ENCODE peak calls at places on chromosome 10, in eight cellular contexts. R is K562, L is upper lobe of left lung, N is spleen, X is SK-N-SH, E is suprapubic skin, H is transverse colon, B is HCT116. A is an unnamed sample.

GRCh38 chr10:1978593-1978992 is 241.3 kb upstream of the ADARB2 start:
- DNase-seq in E (no peak), X (no peak), B (no peak), L (no peak), H (no peak), R (no peak), N (no peak), A (no peak)

GRCh38 chr10:116255931-116256748 is 16.9 kb downstream of the GFRA1 start:
- DNase-seq in B (no peak), L (no peak), H (no peak), R (no peak), X (no peak), N (no peak), E (no peak), A (no peak)

GRCh38 chr10:13883843-13884444 is 297.2 kb downstream of the PRPF18 start:
- DNase-seq in E (no peak), B (no peak), R (no peak), H (no peak), L (no peak), N (no peak), X (no peak), A (no peak)

GRCh38 chr10:26485150-26485941 is 47.2 kb downstream of the APBB1IP start:
- DNase-seq in X (no peak), N (no peak), B (no peak), L (no peak), E (no peak), R (no peak), H (no peak), A (no peak)

GRCh38 chr10:30039567-30039966 is 19.8 kb downstream of the JCAD start:
- DNase-seq in N (no peak), H (no peak), E (no peak), B (no peak), X (peak), R (no peak), L (peak), A (no peak)

GRCh38 chr10:67725567-67725966 is 29.6 kb upstream of the CTNNA3 start:
- DNase-seq in N (no peak), B (no peak), R (no peak), E (no peak), X (no peak), H (no peak), L (no peak), A (no peak)

GRCh38 chr10:16386855-16387254 is 50.0 kb upstream of the PTER start:
- DNase-seq in X (no peak), R (no peak), B (no peak), L (no peak), E (no peak), H (no peak), N (no peak), A (no peak)

GRCh38 chr10:75487087-75487784 is 55.8 kb downstream of the LRMDA start:
- DNase-seq in R (no peak), N (no peak), B (no peak), L (no peak), H (no peak), E (no peak), X (no peak), A (no peak)

GRCh38 chr10:73887038-73888015 is 13.0 kb upstream of the CAMK2G start:
- DNase-seq in X (peak), N (no peak), L (peak), R (no peak), B (peak), E (peak), H (peak), A (no peak)

GRCh38 chr10:126240483-126240882 is 147.8 kb downstream of the ADAM12 start:
- DNase-seq in N (no peak), R (no peak), X (no peak), E (no peak), H (no peak), L (no peak), B (no peak), A (no peak)

GRCh38 chr10:44385726-44386438 is 985 bp upstream of the CXCL12 start:
- DNase-seq in N (peak), B (no peak), H (no peak), X (peak), E (peak), L (peak), R (no peak), A (no peak)

GRCh38 chr10:111338798-111339197 is 262.0 kb downstream of the ADRA2A start:
- DNase-seq in X (no peak), H (peak), B (no peak), R (no peak), E (no peak), N (no peak), L (no peak), A (peak)

GRCh38 chr10:13858709-13859108 is 271.9 kb downstream of the PRPF18 start:
- DNase-seq in B (no peak), N (no peak), H (no peak), E (no peak), X (no peak), L (no peak), R (no peak), A (no peak)

GRCh38 chr10:3783721-3784432 is 1.1 kb downstream of the KLF6 start:
- DNase-seq in B (no peak), E (no peak), N (no peak), L (no peak), R (no peak), H (peak), X (peak), A (no peak)

GRCh38 chr10:17025444-17026295 is 103.9 kb downstream of the CUBN start:
- DNase-seq in B (peak), R (no peak), X (peak), H (peak), N (no peak), L (no peak), E (no peak), A (no peak)

GRCh38 chr10:132035476-132035875 is 30.3 kb upstream of the JAKMIP3 start:
- DNase-seq in L (no peak), X (no peak), R (no peak), H (no peak), B (no peak), N (peak), E (no peak), A (no peak)

GRCh38 chr10:5464521-5464920 is 34.8 kb downstream of the CALML5 start:
- DNase-seq in N (no peak), X (no peak), B (no peak), R (no peak), L (no peak), E (no peak), H (no peak), A (no peak)

GRCh38 chr10:47022311-47023131 is 111.3 kb downstream of the PTPN20 start:
- DNase-seq in B (no peak), R (no peak), L (peak), X (no peak), N (peak), H (no peak), E (peak), A (no peak)

GRCh38 chr10:14405076-14406065 is 74.6 kb upstream of the FRMD4A start:
- DNase-seq in E (no peak), R (no peak), H (no peak), L (no peak), X (no peak), N (no peak), B (no peak), A (no peak)

GRCh38 chr10:60433684-60434083 is 44.0 kb upstream of the ANK3 start:
- DNase-seq in E (no peak), X (no peak), R (no peak), L (no peak), N (no peak), H (no peak), B (no peak), A (no peak)

GRCh38 chr10:80760914-80761371 is 223.2 kb downstream of the SH2D4B start:
- DNase-seq in X (no peak), B (no peak), N (no peak), R (no peak), L (no peak), H (no peak), E (no peak), A (no peak)

GRCh38 chr10:42970451-42971250 is 106.2 kb upstream of the RET start:
- DNase-seq in H (no peak), E (peak), X (peak), L (no peak), R (no peak), B (no peak), N (peak), A (no peak)

GRCh38 chr10:94225589-94225988 is 137.2 kb downstream of the NOC3L start:
- DNase-seq in B (no peak), X (no peak), H (no peak), R (no peak), N (no peak), L (no peak), E (no peak), A (no peak)

DNA sequence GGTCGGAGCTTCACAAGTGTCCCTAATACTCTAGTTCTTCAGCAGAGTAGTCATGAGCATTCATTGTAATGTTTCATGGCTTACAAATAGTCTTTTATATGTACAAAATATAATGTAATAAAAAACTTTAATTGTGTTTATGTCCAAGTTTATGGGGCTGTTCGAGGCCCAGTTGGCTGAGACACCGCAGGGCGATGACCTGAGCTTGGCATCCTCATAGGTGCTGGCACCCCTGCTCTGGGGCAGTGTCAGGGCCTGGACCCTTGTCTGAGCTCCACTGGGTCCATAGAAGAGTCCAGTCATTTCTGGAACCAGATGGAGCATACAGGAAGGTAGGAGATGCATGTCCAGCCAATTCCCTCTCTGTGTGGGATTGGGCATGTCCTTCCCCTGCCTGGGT is 12.9 kb upstream of the ZMIZ1 start:
- DNase-seq in X (peak), R (no peak), H (no peak), N (peak), L (no peak), B (no peak), E (peak), A (no peak)
- TF ChIP-seq POLR2AphosphoS5 in X (no peak), R (no peak), H (no peak), N (no peak), L (no peak), B (no peak), E (no peak), A (no peak)

GRCh38 chr10:92241501-92241900 is 49.4 kb downstream of the CPEB3 start:
- DNase-seq in H (no peak), X (no peak), E (no peak), N (no peak), L (no peak), B (no peak), R (no peak), A (no peak)

GRCh38 chr10:92240289-92241157 is 50.4 kb downstream of the CPEB3 start:
- DNase-seq in B (no peak), L (no peak), R (peak), N (peak), H (peak), X (peak), E (peak), A (no peak)

GRCh38 chr10:92239600-92240288 is 51.1 kb downstream of the CPEB3 start:
- DNase-seq in N (peak), R (no peak), L (peak), X (peak), E (peak), B (no peak), H (peak), A (peak)

GRCh38 chr10:92242380-92242779 is 48.5 kb downstream of the CPEB3 start:
- DNase-seq in H (no peak), X (no peak), N (no peak), E (no peak), R (no peak), B (no peak), L (no peak), A (no peak)

DNA sequence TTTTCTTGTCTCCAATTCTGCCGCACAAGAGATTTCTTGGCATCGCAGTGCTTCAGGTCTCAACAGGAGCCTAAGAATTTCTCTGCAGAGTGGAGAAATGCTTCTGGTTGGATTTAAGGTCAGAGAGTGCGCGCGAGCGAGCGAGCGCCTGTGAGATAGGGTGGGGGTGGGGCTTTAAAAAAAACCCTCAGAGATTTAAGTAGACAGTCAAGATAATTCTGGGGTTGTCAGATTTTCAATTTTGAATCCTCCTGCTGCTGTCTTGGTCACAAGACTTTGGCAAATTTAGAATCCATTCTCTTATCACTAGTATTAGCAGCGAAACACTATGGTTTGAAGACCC is 49.7 kb downstream of the CPEB3 start:
- DNase-seq in N (no peak), B (no peak), X (peak), E (no peak), H (peak), L (no peak), R (peak), A (no peak)
- TF ChIP-seq POLR2AphosphoS5 in N (no peak), B (no peak), X (no peak), E (no peak), H (peak), L (no peak), R (no peak), A (no peak)

DNA sequence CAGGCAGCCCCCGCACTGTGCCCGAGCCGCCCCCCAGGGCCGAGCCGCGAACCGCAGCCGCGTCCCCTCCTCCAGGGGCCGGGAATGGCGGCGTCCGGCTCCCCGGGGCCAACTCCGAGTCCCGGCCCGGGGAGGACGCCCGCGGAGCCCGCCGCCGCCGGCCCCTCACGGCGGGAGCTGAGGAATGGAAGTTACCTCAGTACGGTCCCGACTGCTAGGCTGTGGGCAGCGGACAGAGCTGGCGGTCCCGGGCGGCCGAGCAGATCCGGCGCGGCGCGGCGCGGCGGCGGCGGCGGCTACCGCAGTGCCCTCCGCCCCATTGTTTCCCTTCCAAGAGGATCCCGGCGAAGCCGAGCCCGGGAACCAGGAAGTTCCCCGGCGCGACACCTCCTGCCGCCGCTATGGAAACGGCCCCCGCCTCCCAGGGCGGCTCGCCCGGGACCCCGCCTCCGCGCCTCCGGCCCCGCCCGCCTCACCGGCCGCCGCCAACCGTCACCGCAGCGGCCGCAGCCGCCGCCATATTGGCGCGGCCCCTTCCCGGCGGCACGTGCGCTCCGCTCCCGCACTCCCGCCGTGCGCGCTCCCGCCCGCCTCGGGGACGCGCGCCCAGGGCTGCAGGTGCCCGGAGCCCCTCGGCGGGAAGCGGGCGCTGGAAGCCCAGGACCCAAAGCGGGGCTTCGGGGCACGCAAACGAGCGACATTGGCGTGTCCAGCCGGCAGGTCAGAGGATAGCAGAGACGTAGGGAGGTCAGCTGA is at the start of gene USP6NL:
- DNase-seq in X (peak), B (peak), L (peak), R (peak), H (peak), E (peak), N (peak), A (peak)
- TF ChIP-seq POLR2AphosphoS5 in X (peak), B (peak), L (peak), R (peak), H (peak), E (no peak), N (peak), A (peak)

GRCh38 chr10:104735469-104735868 is 94.4 kb downstream of the SORCS3 start:
- DNase-seq in B (no peak), E (no peak), R (no peak), L (no peak), X (peak), N (no peak), H (no peak), A (no peak)

GRCh38 chr10:104736006-104736405 is 94.9 kb downstream of the SORCS3 start:
- DNase-seq in L (peak), B (no peak), E (no peak), H (no peak), R (no peak), X (peak), N (no peak), A (no peak)

GRCh38 chr10:104734408-104734807 is 93.3 kb downstream of the SORCS3 start:
- DNase-seq in H (no peak), X (no peak), L (no peak), R (no peak), B (no peak), N (no peak), E (no peak), A (no peak)

GRCh38 chr10:104735036-104735435 is 93.9 kb downstream of the SORCS3 start:
- DNase-seq in E (no peak), X (peak), L (peak), N (no peak), B (no peak), R (no peak), H (no peak), A (no peak)

GRCh38 chr10:104732222-104732621 is 91.1 kb downstream of the SORCS3 start:
- DNase-seq in N (no peak), B (no peak), H (no peak), E (no peak), R (no peak), L (no peak), X (no peak), A (no peak)
- TF ChIP-seq POLR2AphosphoS5 in N (no peak), B (no peak), H (peak), E (no peak), R (no peak), L (no peak), X (no peak), A (no peak)

GRCh38 chr10:133277993-133278576 is 1.4 kb upstream of the ADAM8 start:
- DNase-seq in X (no peak), E (no peak), H (no peak), B (no peak), L (no peak), R (no peak), N (no peak), A (no peak)

GRCh38 chr10:133277277-133277992 is 767 bp upstream of the ADAM8 start:
- DNase-seq in L (peak), R (no peak), X (no peak), E (no peak), N (peak), H (no peak), B (no peak), A (no peak)

GRCh38 chr10:133276100-133276434 is 601 bp downstream of the ADAM8 start:
- DNase-seq in R (no peak), H (no peak), L (no peak), X (no peak), E (no peak), B (no peak), N (no peak), A (no peak)

GRCh38 chr10:133275683-133276092 is 980 bp downstream of the ADAM8 start:
- DNase-seq in R (no peak), N (no peak), L (peak), E (no peak), H (no peak), B (no peak), X (no peak), A (no peak)

DNA sequence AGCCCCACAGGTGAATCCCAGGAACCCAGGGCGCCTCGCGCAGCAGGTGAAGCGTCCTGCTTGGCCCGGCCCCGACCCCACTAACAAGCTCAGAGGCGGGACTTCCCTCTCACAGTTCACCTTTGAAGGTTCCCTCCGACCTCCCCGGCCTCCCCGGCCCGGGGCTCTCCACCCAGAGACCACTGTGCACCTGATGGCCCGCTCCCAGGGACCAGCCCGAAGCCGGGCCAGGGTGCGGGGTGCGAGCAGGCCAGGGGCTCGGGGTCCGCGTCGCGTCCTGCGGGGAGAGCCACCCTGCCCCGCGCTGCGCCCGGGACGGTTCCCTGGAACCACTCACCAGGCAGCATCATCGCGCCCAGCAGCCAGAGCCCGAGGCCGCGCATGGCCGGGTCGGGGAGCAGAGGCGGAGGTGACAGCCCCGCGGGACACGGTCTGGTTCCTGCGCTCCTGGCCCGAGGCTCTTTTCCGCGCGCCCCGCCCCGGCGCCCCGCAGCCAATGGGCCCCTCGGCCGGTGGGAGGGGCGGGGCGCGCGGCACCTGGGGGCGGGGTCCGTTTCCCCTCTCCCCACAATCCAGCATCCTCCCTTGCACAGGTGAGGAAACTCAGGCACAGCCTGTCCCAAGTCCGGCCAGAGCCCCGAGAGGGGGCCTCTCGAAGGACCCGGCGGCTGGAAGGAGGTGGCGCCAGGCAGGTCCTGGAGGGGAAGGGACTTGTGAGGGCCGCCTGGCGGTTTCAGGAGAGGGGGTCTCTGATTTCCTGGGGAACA is at the start of gene ADAM8:
- DNase-seq in N (peak), E (no peak), X (peak), B (no peak), H (peak), L (peak), R (peak), A (peak)
- TF ChIP-seq POLR2AphosphoS5 in N (peak), E (no peak), X (no peak), B (no peak), H (peak), L (no peak), R (no peak), A (peak)

DNA sequence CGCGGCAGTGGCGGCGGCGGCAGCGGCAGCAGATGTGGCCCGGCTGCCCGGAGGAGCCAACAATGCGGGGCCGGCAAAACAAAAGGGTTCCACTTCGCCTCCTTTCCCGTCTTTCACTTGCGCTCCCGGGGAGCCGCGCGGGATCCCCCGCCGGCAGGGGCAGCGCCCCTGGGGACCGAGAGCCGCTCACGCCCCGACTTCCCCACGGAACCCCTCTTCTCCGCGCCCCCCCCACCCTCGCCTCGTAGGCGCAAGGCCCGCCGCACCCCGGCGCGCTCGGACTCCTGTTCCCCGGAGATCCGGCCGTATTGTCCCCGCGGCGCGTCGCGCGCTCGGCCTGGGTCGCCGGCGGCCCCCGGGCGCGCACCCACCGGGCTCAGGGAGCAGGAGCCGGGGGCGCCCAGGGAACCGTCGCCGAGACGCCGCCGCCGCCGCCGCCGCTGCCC is 854 bp downstream of the CTBP2 start:
- DNase-seq in N (peak), L (peak), H (no peak), R (peak), E (peak), B (no peak), X (peak), A (no peak)
- TF ChIP-seq POLR2AphosphoS5 in N (no peak), L (no peak), H (no peak), R (no peak), E (no peak), B (no peak), X (no peak), A (no peak)

A was measured in GM12891.